ENCODE peak calls at places on chromosomes 4 and X, in seven cellular contexts. Y, F, E, A, J, D and X are unnamed samples.

GRCh38 chr4:10571896-10572295 is 112.7 kb downstream of the CLNK start:
- DNase-seq in Y (no peak), F (no peak), E (no peak), A (no peak), J (no peak), D (no peak), X (no peak)

GRCh38 chr4:46648088-46648744 is 258.3 kb upstream of the GABRA2 start:
- DNase-seq in Y (no peak), F (peak; percentile 34), E (no peak), A (no peak), J (peak; percentile 21), D (peak; percentile 66), X (no peak)

GRCh38 chr4:1061747-1062146 is 50.3 kb downstream of the FGFRL1 start:
- DNase-seq in Y (no peak), F (no peak), E (no peak), A (no peak), J (no peak), D (no peak), X (peak; percentile 22)

GRCh38 chrX:140765043-140765784 is 55.7 kb downstream of the LINC00632 start:
- DNase-seq in Y (no peak), F (peak; percentile 61), E (no peak), A (peak; percentile 58), J (no peak), D (no peak), X (no peak)

GRCh38 chr4:79603681-79604080 is 195.7 kb upstream of the GK2 start:
- DNase-seq in Y (no peak), F (no peak), E (no peak), A (no peak), J (no peak), D (peak; percentile 18), X (no peak)

GRCh38 chr4:96356591-96357360 is 516.9 kb downstream of the PDHA2 start:
- DNase-seq in Y (no peak), F (peak; percentile 2), E (no peak), A (no peak), J (no peak), D (no peak), X (no peak)

GRCh38 chr4:41307633-41308032 is 50.9 kb downstream of the UCHL1 start:
- DNase-seq in Y (no peak), F (no peak), E (no peak), A (no peak), J (no peak), D (no peak), X (no peak)

GRCh38 chr4:108345862-108346530 is 177.3 kb upstream of the LEF1 start:
- DNase-seq in Y (no peak), F (no peak), E (no peak), A (no peak), J (no peak), D (no peak), X (no peak)

GRCh38 chr4:71368906-71369305 is 30.1 kb downstream of the SLC4A4 start:
- DNase-seq in Y (no peak), F (no peak), E (no peak), A (no peak), J (no peak), D (no peak), X (no peak)

GRCh38 chr4:21986312-21986711 is 37.7 kb upstream of the KCNIP4 start:
- DNase-seq in Y (no peak), F (no peak), E (no peak), A (no peak), J (no peak), D (no peak), X (no peak)

GRCh38 chrX:156001667-156002021 is 4.1 kb downstream of the IL9R start:
- DNase-seq in Y (no peak), F (no peak), E (no peak), A (no peak), J (no peak), D (no peak), X (no peak)

GRCh38 chr4:185847352-185848078 is 35.5 kb upstream of the SORBS2 start:
- DNase-seq in Y (no peak), F (peak; percentile 70), E (no peak), A (no peak), J (no peak), D (no peak), X (no peak)

GRCh38 chr4:179465131-179465797 is 2023.0 kb upstream of the AGA start:
- DNase-seq in Y (no peak), F (peak; percentile 23), E (no peak), A (no peak), J (no peak), D (no peak), X (no peak)

GRCh38 chrX:154981116-154981411 is 41.5 kb downstream of the F8 start:
- DNase-seq in Y (no peak), F (no peak), E (no peak), A (no peak), J (no peak), D (no peak), X (no peak)

GRCh38 chr4:152408514-152409327 is 127.2 kb downstream of the FBXW7 start:
- DNase-seq in Y (no peak), F (peak; percentile 45), E (no peak), A (no peak), J (peak; percentile 4), D (peak; percentile 45), X (no peak)

GRCh38 chr4:156496797-156497196 is 474.8 kb downstream of the PDGFC start:
- DNase-seq in Y (no peak), F (peak; percentile 87), E (no peak), A (no peak), J (no peak), D (no peak), X (no peak)

GRCh38 chrX:110418857-110419249 is 60.2 kb downstream of the RTL9 start:
- DNase-seq in Y (no peak), F (peak; percentile 95), E (no peak), A (no peak), J (no peak), D (no peak), X (no peak)

GRCh38 chrX:72621619-72622485 is 49.2 kb upstream of the HDAC8 start:
- DNase-seq in Y (no peak), F (peak; percentile 54), E (no peak), A (no peak), J (no peak), D (peak; percentile 48), X (no peak)

GRCh38 chrX:39903937-39904336 is 193.8 kb downstream of the BCOR start:
- DNase-seq in Y (no peak), F (no peak), E (no peak), A (no peak), J (no peak), D (peak; percentile 8), X (no peak)

GRCh38 chr4:82282875-82283274 is 90.9 kb downstream of the HNRNPD start:
- DNase-seq in Y (no peak), F (no peak), E (no peak), A (no peak), J (no peak), D (no peak), X (no peak)

GRCh38 chrX:15336023-15336413 is 695 bp upstream of the PIGA start:
- DNase-seq in Y (peak; percentile 41), F (peak; percentile 52), E (no peak), A (no peak), J (no peak), D (peak; percentile 18), X (no peak)

GRCh38 chrX:153635788-153636668 is 11.0 kb upstream of the DUSP9 start:
- DNase-seq in Y (no peak), F (no peak), E (no peak), A (peak; percentile 50), J (no peak), D (peak; percentile 19), X (peak; percentile 65)

GRCh38 chr4:7151668-7152227 is 40.6 kb upstream of the SORCS2 start:
- DNase-seq in Y (no peak), F (no peak), E (no peak), A (no peak), J (no peak), D (no peak), X (no peak)

GRCh38 chr4:1793940-1794808 is 1.1 kb downstream of the FGFR3 start:
- DNase-seq in Y (no peak), F (no peak), E (no peak), A (no peak), J (no peak), D (no peak), X (no peak)

GRCh38 chr4:112318239-112319142 is 21.3 kb downstream of the ALPK1 start:
- DNase-seq in Y (no peak), F (no peak), E (no peak), A (no peak), J (no peak), D (peak; percentile 79), X (no peak)

GRCh38 chr4:185662030-185662778 is 126.9 kb upstream of the PDLIM3 start:
- DNase-seq in Y (no peak), F (no peak), E (no peak), A (no peak), J (no peak), D (no peak), X (no peak)

GRCh38 chr4:6427439-6428090 is 44.8 kb downstream of the PPP2R2C start:
- DNase-seq in Y (no peak), F (no peak), E (no peak), A (no peak), J (no peak), D (no peak), X (no peak)

GRCh38 chrX:39065051-39065871 is 264.0 kb downstream of the MID1IP1 start:
- DNase-seq in Y (no peak), F (no peak), E (no peak), A (no peak), J (peak; percentile 4), D (no peak), X (no peak)

GRCh38 chrX:108671526-108671925 is 64.8 kb downstream of the IRS4 start:
- DNase-seq in Y (no peak), F (no peak), E (no peak), A (no peak), J (no peak), D (no peak), X (no peak)